ENCODE peak calls at places on chromosomes 3 and 15, in five cellular contexts. One of them, this sample, is unnamed.

GRCh38 chr3:184822654-184823053 is 10.7 kb downstream of the VPS8 start:
- DNase-seq in heart left ventricle: no peak
- DNase-seq in uterus: no peak
- DNase-seq in suprapubic skin: no peak
- DNase-seq in lower leg skin: no peak
- DNase-seq in this sample: no peak

GRCh38 chr3:102169915-102170479 is 264.8 kb upstream of the ZPLD1 start:
- DNase-seq in heart left ventricle: no peak
- DNase-seq in lower leg skin: no peak
- DNase-seq in uterus: no peak
- DNase-seq in suprapubic skin: no peak
- DNase-seq in this sample: no peak

GRCh38 chr15:92645051-92645631 is 10.4 kb downstream of the FAM174B start:
- DNase-seq in suprapubic skin: no peak
- DNase-seq in lower leg skin: no peak
- DNase-seq in uterus: no peak
- DNase-seq in heart left ventricle: no peak
- DNase-seq in this sample: no peak

GRCh38 chr3:193883551-193883950 is 252.4 kb upstream of the HES1 start:
- DNase-seq in heart left ventricle: no peak
- DNase-seq in uterus: no peak
- DNase-seq in suprapubic skin: no peak
- DNase-seq in lower leg skin: no peak
- DNase-seq in this sample: no peak

GRCh38 chr15:90495067-90495466 is 34.7 kb upstream of the CRTC3 start:
- DNase-seq in suprapubic skin: no peak
- DNase-seq in uterus: peak
- DNase-seq in lower leg skin: no peak
- DNase-seq in heart left ventricle: no peak
- DNase-seq in this sample: no peak

GRCh38 chr15:87354661-87355410 is 901.7 kb downstream of the NTRK3 start:
- DNase-seq in uterus: no peak
- DNase-seq in suprapubic skin: no peak
- DNase-seq in heart left ventricle: no peak
- DNase-seq in lower leg skin: no peak
- DNase-seq in this sample: no peak

GRCh38 chr15:67606742-67607141 is 64.2 kb downstream of the MAP2K5 start:
- DNase-seq in suprapubic skin: no peak
- DNase-seq in uterus: no peak
- DNase-seq in lower leg skin: no peak
- DNase-seq in heart left ventricle: no peak
- DNase-seq in this sample: no peak

GRCh38 chr3:122513386-122514122 is 1.2 kb downstream of the KPNA1 start:
- DNase-seq in suprapubic skin: no peak
- DNase-seq in uterus: no peak
- DNase-seq in heart left ventricle: no peak
- DNase-seq in lower leg skin: no peak
- DNase-seq in this sample: no peak

GRCh38 chr3:138051946-138052802 is 42.2 kb downstream of the CLDN18 start:
- DNase-seq in lower leg skin: no peak
- DNase-seq in suprapubic skin: no peak
- DNase-seq in uterus: no peak
- DNase-seq in heart left ventricle: no peak
- DNase-seq in this sample: no peak

GRCh38 chr15:41507820-41508290 is 5.8 kb downstream of the LTK start:
- DNase-seq in uterus: no peak
- DNase-seq in heart left ventricle: peak
- DNase-seq in lower leg skin: no peak
- DNase-seq in suprapubic skin: no peak
- DNase-seq in this sample: no peak

GRCh38 chr3:41033956-41034519 is 165.3 kb upstream of the CTNNB1 start:
- DNase-seq in lower leg skin: no peak
- DNase-seq in heart left ventricle: no peak
- DNase-seq in uterus: no peak
- DNase-seq in suprapubic skin: no peak
- DNase-seq in this sample: no peak

GRCh38 chr3:184380210-184380626 is 364 bp downstream of the CHRD start:
- DNase-seq in heart left ventricle: peak
- DNase-seq in uterus: peak
- DNase-seq in suprapubic skin: peak
- DNase-seq in lower leg skin: peak
- DNase-seq in this sample: peak

GRCh38 chr15:50181206-50181982 is 602 bp upstream of the SLC27A2 start:
- DNase-seq in heart left ventricle: no peak
- DNase-seq in suprapubic skin: no peak
- DNase-seq in uterus: no peak
- DNase-seq in lower leg skin: no peak
- DNase-seq in this sample: no peak

GRCh38 chr15:80861776-80862175 is 82.6 kb downstream of the CEMIP start:
- DNase-seq in uterus: no peak
- DNase-seq in heart left ventricle: no peak
- DNase-seq in lower leg skin: no peak
- DNase-seq in suprapubic skin: no peak
- DNase-seq in this sample: peak

GRCh38 chr15:67082007-67082536 is 16.7 kb downstream of the SMAD3 start:
- DNase-seq in heart left ventricle: no peak
- DNase-seq in lower leg skin: no peak
- DNase-seq in suprapubic skin: no peak
- DNase-seq in uterus: no peak
- DNase-seq in this sample: peak

GRCh38 chr15:91939432-91939831 is 85.9 kb downstream of the SLCO3A1 start:
- DNase-seq in lower leg skin: no peak
- DNase-seq in heart left ventricle: peak
- DNase-seq in suprapubic skin: no peak
- DNase-seq in uterus: no peak
- DNase-seq in this sample: no peak

GRCh38 chr3:52682016-52682415 is 3.7 kb downstream of the PBRM1 start:
- DNase-seq in uterus: peak
- DNase-seq in suprapubic skin: no peak
- DNase-seq in heart left ventricle: no peak
- DNase-seq in lower leg skin: no peak
- DNase-seq in this sample: no peak

GRCh38 chr3:166837535-166837934 is 542.6 kb downstream of the ZBBX start:
- DNase-seq in heart left ventricle: no peak
- DNase-seq in uterus: no peak
- DNase-seq in suprapubic skin: no peak
- DNase-seq in lower leg skin: no peak
- DNase-seq in this sample: no peak

GRCh38 chr15:47384316-47384715 is 333.0 kb upstream of the SEMA6D start:
- DNase-seq in heart left ventricle: no peak
- DNase-seq in uterus: no peak
- DNase-seq in lower leg skin: no peak
- DNase-seq in suprapubic skin: no peak
- DNase-seq in this sample: peak

GRCh38 chr3:184176377-184177330 is 2.0 kb downstream of the AP2M1 start:
- DNase-seq in heart left ventricle: peak
- DNase-seq in lower leg skin: peak
- DNase-seq in uterus: peak
- DNase-seq in suprapubic skin: no peak
- DNase-seq in this sample: peak

GRCh38 chr3:154356009-154356408 is 31.7 kb upstream of the DHX36 start:
- DNase-seq in suprapubic skin: no peak
- DNase-seq in lower leg skin: no peak
- DNase-seq in heart left ventricle: no peak
- DNase-seq in uterus: no peak
- DNase-seq in this sample: no peak

GRCh38 chr15:71349336-71349735 is 234.1 kb downstream of the THSD4 start:
- DNase-seq in heart left ventricle: no peak
- DNase-seq in uterus: no peak
- DNase-seq in lower leg skin: no peak
- DNase-seq in suprapubic skin: no peak
- DNase-seq in this sample: no peak

GRCh38 chr3:33639889-33640288 is 78.2 kb downstream of the CLASP2 start:
- DNase-seq in suprapubic skin: no peak
- DNase-seq in lower leg skin: no peak
- DNase-seq in uterus: no peak
- DNase-seq in heart left ventricle: no peak
- DNase-seq in this sample: no peak

GRCh38 chr15:45451265-45451664 is 71.3 kb downstream of the SLC30A4 start:
- DNase-seq in heart left ventricle: no peak
- DNase-seq in lower leg skin: no peak
- DNase-seq in suprapubic skin: no peak
- DNase-seq in uterus: no peak
- DNase-seq in this sample: no peak

GRCh38 chr3:62379206-62379834 is 6.0 kb upstream of the FEZF2 start:
- DNase-seq in heart left ventricle: no peak
- DNase-seq in uterus: no peak
- DNase-seq in lower leg skin: no peak
- DNase-seq in suprapubic skin: no peak
- DNase-seq in this sample: no peak

GRCh38 chr3:49198611-49199230 is 27.3 kb downstream of the KLHDC8B start:
- DNase-seq in uterus: no peak
- DNase-seq in lower leg skin: no peak
- DNase-seq in heart left ventricle: no peak
- DNase-seq in suprapubic skin: peak
- DNase-seq in this sample: no peak

GRCh38 chr3:49198161-49198560 is 26.8 kb downstream of the KLHDC8B start:
- DNase-seq in uterus: no peak
- DNase-seq in heart left ventricle: no peak
- DNase-seq in lower leg skin: no peak
- DNase-seq in suprapubic skin: no peak
- DNase-seq in this sample: no peak

GRCh38 chr3:49199900-49200281 is 28.5 kb downstream of the KLHDC8B start:
- DNase-seq in heart left ventricle: no peak
- DNase-seq in suprapubic skin: no peak
- DNase-seq in uterus: no peak
- DNase-seq in lower leg skin: no peak
- DNase-seq in this sample: no peak

GRCh38 chr3:49205154-49205788 is 33.9 kb downstream of the KLHDC8B start:
- DNase-seq in heart left ventricle: no peak
- DNase-seq in suprapubic skin: no peak
- DNase-seq in lower leg skin: no peak
- DNase-seq in uterus: no peak
- DNase-seq in this sample: no peak

GRCh38 chr3:49199244-49199899 is 28.0 kb downstream of the KLHDC8B start:
- DNase-seq in lower leg skin: peak
- DNase-seq in suprapubic skin: peak
- DNase-seq in heart left ventricle: peak
- DNase-seq in uterus: peak
- DNase-seq in this sample: peak
- H3K4me3 ChIP-seq in lower leg skin: no peak
- H3K4me3 ChIP-seq in suprapubic skin: peak
- H3K4me3 ChIP-seq in heart left ventricle: peak
- H3K4me3 ChIP-seq in uterus: peak
- H3K4me3 ChIP-seq in this sample: peak

DNA sequence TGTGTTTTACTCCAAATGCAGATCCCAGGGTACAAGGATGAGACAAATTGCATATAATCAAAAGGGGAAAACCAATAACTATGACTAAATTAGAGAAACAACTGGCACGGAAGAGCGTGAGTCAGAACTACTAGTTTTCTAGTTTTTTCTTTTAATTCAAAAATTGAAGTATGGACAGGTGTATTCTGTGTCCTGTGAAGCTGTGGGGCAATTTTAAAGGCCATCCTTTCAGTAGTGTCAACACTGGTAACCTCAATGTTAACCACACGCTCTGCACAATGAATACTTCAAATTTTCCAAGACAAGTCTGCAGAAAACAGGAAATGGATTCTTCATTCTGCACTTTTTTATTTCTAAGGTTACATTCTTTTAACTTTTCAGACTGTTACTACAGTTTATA is 32.5 kb upstream of the GOLGA8A start:
- DNase-seq in uterus: no peak
- DNase-seq in heart left ventricle: no peak
- DNase-seq in suprapubic skin: no peak
- DNase-seq in lower leg skin: no peak
- DNase-seq in this sample: no peak
- TF ChIP-seq POLR2A in uterus: no peak
- TF ChIP-seq POLR2A in heart left ventricle: no peak
- TF ChIP-seq POLR2A in suprapubic skin: no peak
- TF ChIP-seq POLR2A in lower leg skin: no peak
- TF ChIP-seq POLR2A in this sample: no peak

GRCh38 chr3:47661121-47661752 is 82.6 kb upstream of the CSPG5 start:
- DNase-seq in lower leg skin: no peak
- DNase-seq in heart left ventricle: no peak
- DNase-seq in uterus: peak
- DNase-seq in suprapubic skin: no peak
- DNase-seq in this sample: peak
- H3K4me3 ChIP-seq in lower leg skin: no peak
- H3K4me3 ChIP-seq in heart left ventricle: no peak
- H3K4me3 ChIP-seq in uterus: no peak
- H3K4me3 ChIP-seq in suprapubic skin: no peak
- H3K4me3 ChIP-seq in this sample: no peak

DNA sequence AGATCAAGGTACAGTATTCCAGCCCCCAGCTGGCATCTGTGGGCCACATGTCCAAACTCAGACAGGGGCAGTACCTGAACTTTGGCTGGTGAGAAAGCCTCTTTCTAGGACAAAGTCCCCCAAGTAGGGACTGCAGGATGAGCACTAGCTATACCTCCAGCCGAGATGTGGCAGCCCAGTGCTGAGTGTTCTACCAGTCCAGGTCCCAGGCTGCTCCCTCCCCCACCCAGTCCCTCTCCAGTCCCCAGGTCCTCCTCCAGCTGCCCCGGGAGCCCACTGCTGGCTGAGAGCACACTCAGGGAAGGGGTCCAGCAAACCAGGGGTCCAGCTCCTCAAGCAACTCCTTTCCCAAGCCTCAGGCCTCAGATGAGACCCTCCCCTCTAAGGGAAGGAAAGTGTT is 1.5 kb downstream of the SLC26A6 start:
- DNase-seq in uterus: no peak
- DNase-seq in suprapubic skin: no peak
- DNase-seq in heart left ventricle: no peak
- DNase-seq in lower leg skin: no peak
- DNase-seq in this sample: no peak
- TF ChIP-seq POLR2A in uterus: no peak
- TF ChIP-seq POLR2A in suprapubic skin: no peak
- TF ChIP-seq POLR2A in heart left ventricle: no peak
- TF ChIP-seq POLR2A in lower leg skin: no peak
- TF ChIP-seq POLR2A in this sample: no peak

GRCh38 chr15:78872972-78873795 is 494 bp downstream of the MORF4L1 start:
- DNase-seq in lower leg skin: peak
- DNase-seq in uterus: peak
- DNase-seq in heart left ventricle: peak
- DNase-seq in suprapubic skin: peak
- DNase-seq in this sample: peak

GRCh38 chr15:78873796-78874761 is 1.4 kb downstream of the MORF4L1 start:
- DNase-seq in uterus: peak
- DNase-seq in heart left ventricle: no peak
- DNase-seq in lower leg skin: no peak
- DNase-seq in suprapubic skin: no peak
- DNase-seq in this sample: no peak

GRCh38 chr15:78878356-78878755 is 5.7 kb downstream of the MORF4L1 start:
- DNase-seq in heart left ventricle: no peak
- DNase-seq in lower leg skin: no peak
- DNase-seq in suprapubic skin: no peak
- DNase-seq in uterus: no peak
- DNase-seq in this sample: no peak

GRCh38 chr15:78872155-78872971 is at the start of gene MORF4L1:
- DNase-seq in uterus: peak
- DNase-seq in heart left ventricle: peak
- DNase-seq in suprapubic skin: peak
- DNase-seq in lower leg skin: peak
- DNase-seq in this sample: peak

GRCh38 chr15:78875107-78875914 is 2.6 kb downstream of the MORF4L1 start:
- DNase-seq in suprapubic skin: no peak
- DNase-seq in uterus: no peak
- DNase-seq in heart left ventricle: no peak
- DNase-seq in lower leg skin: no peak
- DNase-seq in this sample: no peak
- H3K4me3 ChIP-seq in suprapubic skin: peak
- H3K4me3 ChIP-seq in uterus: no peak
- H3K4me3 ChIP-seq in heart left ventricle: peak
- H3K4me3 ChIP-seq in lower leg skin: no peak
- H3K4me3 ChIP-seq in this sample: no peak

This sample was measured in gastrocnemius medialis.